ENCODE peak calls at places on chromosomes 4 and X, in six cellular contexts. One of them, this sample, is unnamed.

GRCh38 chr4:180058731-180059215 is 2184.4 kb upstream of the TENM3 start:
- DNase-seq in progenitor cell of endocrine pancreas: peak; percentile 52
- DNase-seq in trophoblast cell: no peak
- DNase-seq in iris pigment epithelial cell: peak; percentile 29
- DNase-seq in AG20443: peak; percentile 61
- DNase-seq in Right ventricle myocardium inferior: no peak
- DNase-seq in this sample: peak; percentile 32

GRCh38 chr4:127623755-127624087 is 9.0 kb upstream of the INTU start:
- DNase-seq in trophoblast cell: peak; percentile 9
- DNase-seq in iris pigment epithelial cell: peak; percentile 34
- DNase-seq in Right ventricle myocardium inferior: no peak
- DNase-seq in AG20443: peak; percentile 82
- DNase-seq in progenitor cell of endocrine pancreas: no peak
- DNase-seq in this sample: peak; percentile 31

GRCh38 chr4:46648088-46648744 is 258.3 kb upstream of the GABRA2 start:
- DNase-seq in progenitor cell of endocrine pancreas: peak; percentile 24
- DNase-seq in Right ventricle myocardium inferior: no peak
- DNase-seq in AG20443: no peak
- DNase-seq in iris pigment epithelial cell: peak; percentile 49
- DNase-seq in trophoblast cell: peak; percentile 20
- DNase-seq in this sample: no peak

GRCh38 chrX:78652971-78653822 is 5.9 kb downstream of the RTL3 start:
- DNase-seq in progenitor cell of endocrine pancreas: no peak
- DNase-seq in trophoblast cell: no peak
- DNase-seq in Right ventricle myocardium inferior: no peak
- DNase-seq in iris pigment epithelial cell: peak; percentile 87
- DNase-seq in AG20443: peak; percentile 46
- DNase-seq in this sample: no peak

GRCh38 chr4:1379801-1380331 is 26.4 kb downstream of the NKX1-1 start:
- DNase-seq in iris pigment epithelial cell: no peak
- DNase-seq in Right ventricle myocardium inferior: no peak
- DNase-seq in AG20443: no peak
- DNase-seq in progenitor cell of endocrine pancreas: no peak
- DNase-seq in trophoblast cell: no peak
- DNase-seq in this sample: peak; percentile 21

GRCh38 chr4:53682196-53682595 is 90.9 kb upstream of the LNX1 start:
- DNase-seq in iris pigment epithelial cell: peak; percentile 62
- DNase-seq in Right ventricle myocardium inferior: no peak
- DNase-seq in AG20443: peak; percentile 47
- DNase-seq in trophoblast cell: peak; percentile 31
- DNase-seq in progenitor cell of endocrine pancreas: no peak
- DNase-seq in this sample: no peak

GRCh38 chrX:152904151-152905080 is 6.5 kb downstream of the ZNF185 start:
- DNase-seq in iris pigment epithelial cell: peak; percentile 36
- DNase-seq in trophoblast cell: peak; percentile 52
- DNase-seq in progenitor cell of endocrine pancreas: peak; percentile 34
- DNase-seq in Right ventricle myocardium inferior: no peak
- DNase-seq in AG20443: peak; percentile 83
- DNase-seq in this sample: peak; percentile 47

GRCh38 chr4:99462875-99463464 is 27.8 kb upstream of the ADH7 start:
- DNase-seq in iris pigment epithelial cell: peak; percentile 73
- DNase-seq in trophoblast cell: peak; percentile 88
- DNase-seq in Right ventricle myocardium inferior: no peak
- DNase-seq in progenitor cell of endocrine pancreas: peak; percentile 44
- DNase-seq in AG20443: peak; percentile 84
- DNase-seq in this sample: peak; percentile 30

GRCh38 chrX:1430451-1430850 is 22.3 kb downstream of the ASMTL start:
- DNase-seq in iris pigment epithelial cell: no peak
- DNase-seq in progenitor cell of endocrine pancreas: no peak
- DNase-seq in Right ventricle myocardium inferior: no peak
- DNase-seq in trophoblast cell: no peak
- DNase-seq in AG20443: no peak
- DNase-seq in this sample: peak; percentile 1

GRCh38 chr4:5086535-5086934 is 35.3 kb downstream of the STK32B start:
- DNase-seq in progenitor cell of endocrine pancreas: no peak
- DNase-seq in AG20443: no peak
- DNase-seq in iris pigment epithelial cell: no peak
- DNase-seq in Right ventricle myocardium inferior: no peak
- DNase-seq in trophoblast cell: no peak
- DNase-seq in this sample: no peak

GRCh38 chrX:19156223-19156622 is 34.0 kb upstream of the ADGRG2 start:
- DNase-seq in Right ventricle myocardium inferior: no peak
- DNase-seq in iris pigment epithelial cell: no peak
- DNase-seq in progenitor cell of endocrine pancreas: no peak
- DNase-seq in AG20443: peak; percentile 52
- DNase-seq in trophoblast cell: no peak
- DNase-seq in this sample: no peak

GRCh38 chrX:18146954-18147353 is 73.7 kb downstream of the BEND2 start:
- DNase-seq in progenitor cell of endocrine pancreas: peak; percentile 17
- DNase-seq in iris pigment epithelial cell: peak; percentile 14
- DNase-seq in Right ventricle myocardium inferior: no peak
- DNase-seq in AG20443: peak; percentile 12
- DNase-seq in trophoblast cell: peak; percentile 59
- DNase-seq in this sample: no peak

GRCh38 chr4:83331959-83332358 is 2.7 kb downstream of the HPSE start:
- DNase-seq in Right ventricle myocardium inferior: no peak
- DNase-seq in trophoblast cell: no peak
- DNase-seq in iris pigment epithelial cell: no peak
- DNase-seq in progenitor cell of endocrine pancreas: no peak
- DNase-seq in AG20443: no peak
- DNase-seq in this sample: no peak

GRCh38 chr4:150457802-150458201 is 124.1 kb upstream of the MAB21L2 start:
- DNase-seq in progenitor cell of endocrine pancreas: no peak
- DNase-seq in Right ventricle myocardium inferior: no peak
- DNase-seq in iris pigment epithelial cell: peak; percentile 21
- DNase-seq in AG20443: no peak
- DNase-seq in trophoblast cell: no peak
- DNase-seq in this sample: no peak

GRCh38 chrX:133399411-133399810 is 15.9 kb downstream of the GPC4 start:
- DNase-seq in AG20443: no peak
- DNase-seq in Right ventricle myocardium inferior: no peak
- DNase-seq in trophoblast cell: no peak
- DNase-seq in iris pigment epithelial cell: no peak
- DNase-seq in progenitor cell of endocrine pancreas: no peak
- DNase-seq in this sample: no peak

GRCh38 chrX:25873196-25873595 is 264.9 kb upstream of the MAGEB18 start:
- DNase-seq in progenitor cell of endocrine pancreas: no peak
- DNase-seq in iris pigment epithelial cell: peak; percentile 11
- DNase-seq in AG20443: no peak
- DNase-seq in Right ventricle myocardium inferior: no peak
- DNase-seq in trophoblast cell: no peak
- DNase-seq in this sample: no peak

GRCh38 chr4:19675172-19675811 is 576.4 kb upstream of the SLIT2 start:
- DNase-seq in Right ventricle myocardium inferior: no peak
- DNase-seq in trophoblast cell: no peak
- DNase-seq in AG20443: peak; percentile 52
- DNase-seq in iris pigment epithelial cell: peak; percentile 68
- DNase-seq in progenitor cell of endocrine pancreas: no peak
- DNase-seq in this sample: no peak

GRCh38 chr4:2593003-2593402 is 56.6 kb downstream of the FAM193A start:
- DNase-seq in iris pigment epithelial cell: no peak
- DNase-seq in progenitor cell of endocrine pancreas: no peak
- DNase-seq in trophoblast cell: no peak
- DNase-seq in Right ventricle myocardium inferior: no peak
- DNase-seq in AG20443: no peak
- DNase-seq in this sample: no peak

GRCh38 chr4:158079661-158080060 is 93.2 kb downstream of the GASK1B start:
- DNase-seq in Right ventricle myocardium inferior: no peak
- DNase-seq in progenitor cell of endocrine pancreas: no peak
- DNase-seq in trophoblast cell: no peak
- DNase-seq in iris pigment epithelial cell: no peak
- DNase-seq in AG20443: no peak
- DNase-seq in this sample: no peak

GRCh38 chr4:166724369-166724768 is 509.9 kb downstream of the SPOCK3 start:
- DNase-seq in Right ventricle myocardium inferior: no peak
- DNase-seq in AG20443: no peak
- DNase-seq in iris pigment epithelial cell: no peak
- DNase-seq in progenitor cell of endocrine pancreas: no peak
- DNase-seq in trophoblast cell: peak; percentile 16
- DNase-seq in this sample: no peak

GRCh38 chr4:109879081-109879480 is 31.2 kb downstream of the LRIT3 start:
- DNase-seq in Right ventricle myocardium inferior: no peak
- DNase-seq in trophoblast cell: no peak
- DNase-seq in AG20443: no peak
- DNase-seq in progenitor cell of endocrine pancreas: no peak
- DNase-seq in iris pigment epithelial cell: no peak
- DNase-seq in this sample: peak; percentile 29

GRCh38 chrX:25021132-25021498 is 5.3 kb upstream of the ARX start:
- DNase-seq in progenitor cell of endocrine pancreas: no peak
- DNase-seq in iris pigment epithelial cell: no peak
- DNase-seq in Right ventricle myocardium inferior: no peak
- DNase-seq in AG20443: no peak
- DNase-seq in trophoblast cell: no peak
- DNase-seq in this sample: no peak

GRCh38 chrX:151902813-151903591 is 9.7 kb upstream of the MAGEA4 start:
- DNase-seq in Right ventricle myocardium inferior: no peak
- DNase-seq in AG20443: peak; percentile 83
- DNase-seq in progenitor cell of endocrine pancreas: no peak
- DNase-seq in trophoblast cell: peak; percentile 71
- DNase-seq in iris pigment epithelial cell: peak; percentile 81
- DNase-seq in this sample: peak; percentile 41

This sample was measured in left ventricle myocardium superior.